ENCODE peak calls at places on chromosomes 16 and 17, in nine cellular contexts. O is right atrium auricular region, Z is thoracic aorta, B is heart left ventricle, J is neural progenitor cell, N is OCI-LY7, W is spleen, Q is cardiac muscle cell, V is stomach. K is an unnamed sample.

GRCh38 chr17:29292992-29293889 is 707 bp downstream of the NUFIP2 start:
- DNase-seq in O (peak; percentile 65), N (peak; percentile 76), W (peak; percentile 93), J (peak; percentile 86), B (peak; percentile 87), Q (peak; percentile 84), Z (peak; percentile 14), V (peak; percentile 61), K (peak; percentile 79)

GRCh38 chr16:22264786-22265185 is 32.4 kb upstream of the POLR3E start:
- DNase-seq in O (no peak), W (no peak), Q (no peak), N (no peak), J (peak; percentile 39), B (no peak), Z (no peak), V (no peak), K (no peak)

GRCh38 chr17:72984145-72984924 is 108.2 kb downstream of the SLC39A11 start:
- DNase-seq in W (no peak), V (no peak), Q (no peak), Z (no peak), N (no peak), B (no peak), J (no peak), O (no peak), K (no peak)

GRCh38 chr17:82859431-82860403 is 19.9 kb upstream of the ZNF750 start:
- DNase-seq in Q (peak; percentile 60), N (peak; percentile 40), Z (no peak), W (peak; percentile 92), O (no peak), V (no peak), B (no peak), J (peak; percentile 46), K (no peak)

GRCh38 chr16:75244225-75244792 is 7.1 kb downstream of the BCAR1 start:
- DNase-seq in N (no peak), B (peak; percentile 75), O (peak; percentile 78), V (peak; percentile 79), W (no peak), J (no peak), Q (no peak), Z (no peak), K (no peak)

GRCh38 chr17:45818041-45818440 is 26.6 kb upstream of the SPPL2C start:
- DNase-seq in W (no peak), J (no peak), Z (no peak), V (no peak), Q (no peak), N (no peak), O (no peak), B (no peak), K (no peak)

GRCh38 chr17:73278049-73278464 is 16.4 kb upstream of the CPSF4L start:
- DNase-seq in O (no peak), W (no peak), V (peak; percentile 71), B (no peak), Q (no peak), Z (no peak), N (no peak), J (no peak), K (no peak)

GRCh38 chr17:49821466-49821865 is 26.4 kb downstream of the TAC4 start:
- DNase-seq in W (no peak), B (no peak), Z (no peak), O (no peak), J (no peak), V (no peak), N (no peak), Q (no peak), K (no peak)

GRCh38 chr17:63751806-63752205 is 10.2 kb upstream of the STRADA start:
- DNase-seq in J (no peak), N (no peak), B (no peak), O (no peak), V (no peak), W (no peak), Q (no peak), Z (no peak), K (no peak)

GRCh38 chr17:36592711-36593321 is 1.1 kb downstream of the DHRS11 start:
- DNase-seq in W (peak; percentile 52), O (no peak), B (no peak), N (no peak), Z (no peak), Q (no peak), V (no peak), J (no peak), K (peak; percentile 87)

GRCh38 chr16:17397499-17397891 is 73.3 kb downstream of the XYLT1 start:
- DNase-seq in V (peak; percentile 40), W (no peak), Z (no peak), O (no peak), N (no peak), Q (peak; percentile 69), J (no peak), B (no peak), K (no peak)

GRCh38 chr17:77881545-77881944 is 77.0 kb upstream of the TNRC6C start:
- DNase-seq in J (no peak), W (peak; percentile 98), N (peak; percentile 95), Z (peak; percentile 52), Q (no peak), B (peak; percentile 95), O (peak; percentile 92), V (peak; percentile 67), K (no peak)

GRCh38 chr16:79542196-79542859 is 58.2 kb downstream of the MAF start:
- DNase-seq in Q (no peak), N (no peak), Z (no peak), W (no peak), B (peak; percentile 80), V (no peak), O (peak; percentile 71), J (no peak), K (no peak)

GRCh38 chr16:66510711-66511614 is 39.0 kb downstream of the TK2 start:
- DNase-seq in J (peak; percentile 22), V (peak; percentile 66), Q (no peak), B (no peak), N (no peak), W (no peak), Z (no peak), O (no peak), K (no peak)

GRCh38 chr17:7888184-7888920 is at the start of gene CHD3:
- DNase-seq in N (no peak), J (peak; percentile 31), O (no peak), W (no peak), V (peak; percentile 61), Q (peak; percentile 12), B (no peak), Z (no peak), K (peak; percentile 44)

GRCh38 chr17:42778570-42778969 is 1.8 kb upstream of the WNK4 start:
- DNase-seq in N (no peak), B (no peak), W (peak; percentile 18), Q (no peak), Z (no peak), O (no peak), V (no peak), J (no peak), K (no peak)

GRCh38 chr16:70738083-70738977 is 52.5 kb upstream of the MTSS2 start:
- DNase-seq in O (no peak), N (peak; percentile 26), J (peak; percentile 61), Z (no peak), B (peak; percentile 79), W (no peak), Q (peak; percentile 75), V (peak; percentile 43), K (no peak)

GRCh38 chr16:67941469-67942199 is 2.3 kb downstream of the LCAT start:
- DNase-seq in N (no peak), W (no peak), V (no peak), Z (no peak), Q (no peak), O (no peak), B (no peak), J (no peak), K (no peak)
- TF ChIP-seq CTCF in N (no peak), W (no peak), V (no peak), Z (no peak), Q (no peak), O (no peak), B (no peak), J (no peak), K (no peak)

DNA sequence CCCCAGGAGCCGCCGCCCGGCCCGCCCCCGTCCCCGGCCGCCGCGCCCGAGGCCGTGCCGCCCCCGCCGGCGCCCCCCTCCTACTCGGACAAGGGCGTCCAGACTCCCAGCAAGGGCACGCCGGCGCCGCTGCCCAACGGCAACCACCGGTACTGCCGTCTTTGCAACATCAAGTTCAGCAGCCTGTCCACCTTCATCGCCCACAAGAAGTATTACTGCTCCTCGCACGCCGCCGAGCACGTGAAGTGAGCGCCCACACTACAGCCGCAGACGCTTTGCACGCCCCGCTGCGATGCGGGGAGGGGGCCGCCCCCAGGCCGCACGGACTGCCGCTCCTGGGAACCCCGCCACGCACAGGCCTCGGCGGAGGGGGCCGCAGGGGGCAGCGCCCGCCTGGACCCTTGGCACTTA is 35.5 kb upstream of the ZC3H18 start:
- DNase-seq in O (no peak), B (no peak), Q (peak; percentile 58), N (peak; percentile 41), W (peak; percentile 90), Z (no peak), J (peak; percentile 41), V (no peak), K (no peak)
- H3K4me1 ChIP-seq in O (no peaks in the 10 kb centered on the region), B (peaks cover 8% of the 10 kb centered on the region), Q (peaks cover 16% of the 10 kb centered on the region), N (peaks cover 14% of the 10 kb centered on the region), W (peaks cover 18% of the 10 kb centered on the region), Z (peaks cover 10% of the 10 kb centered on the region), J (peaks cover 11% of the 10 kb centered on the region), V (peaks cover 28% of the 10 kb centered on the region), K (peaks cover 1% of the 10 kb centered on the region)

DNA sequence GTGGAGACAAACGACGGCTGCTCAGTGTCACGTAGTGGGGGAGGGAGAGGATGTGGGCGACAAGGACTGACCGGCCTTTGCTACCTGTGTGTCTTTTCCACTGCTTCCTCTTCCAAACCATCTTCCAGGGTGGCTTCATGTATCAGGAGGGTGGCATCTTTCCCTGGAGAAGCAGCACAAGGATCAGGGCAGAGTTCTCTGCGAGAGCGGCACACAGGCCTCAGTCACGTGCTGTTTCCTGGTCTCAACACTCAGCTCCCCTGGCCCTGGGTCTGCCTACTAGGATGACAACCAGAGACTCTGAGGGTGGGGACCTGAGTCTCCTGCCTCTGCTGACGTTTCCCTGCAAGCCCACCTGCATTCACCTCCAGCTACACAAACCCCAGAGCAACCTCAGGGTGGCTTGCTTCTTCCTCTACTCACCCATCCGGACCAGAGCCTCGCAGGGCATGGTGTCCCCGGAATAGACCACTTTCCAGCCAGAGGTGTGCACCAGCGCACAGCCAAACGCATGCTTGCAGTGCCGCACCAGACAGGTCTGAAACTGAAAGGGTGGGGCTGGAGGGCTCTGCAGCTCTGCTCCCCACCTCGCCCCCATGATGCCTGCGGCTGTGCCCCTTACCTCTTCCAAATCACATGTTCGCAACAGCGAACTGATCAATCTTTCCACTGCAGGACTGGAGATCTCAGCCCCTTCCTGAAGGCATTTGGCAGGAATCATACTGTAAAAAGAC is 23.3 kb downstream of the ELAC2 start:
- DNase-seq in B (no peak), W (no peak), V (no peak), Z (no peak), J (no peak), O (no peak), Q (no peak), N (no peak), K (no peak)
- H3K36me3 ChIP-seq in B (peaks cover 94% of the 10 kb centered on the region), W (peaks cover 95% of the 10 kb centered on the region), V (peaks cover 100% of the 10 kb centered on the region), Z (peaks cover 80% of the 10 kb centered on the region), J (peaks cover 5% of the 10 kb centered on the region), O (peaks cover 90% of the 10 kb centered on the region), Q (peaks cover 72% of the 10 kb centered on the region), N (peaks cover 99% of the 10 kb centered on the region), K (no peaks in the 10 kb centered on the region)

DNA sequence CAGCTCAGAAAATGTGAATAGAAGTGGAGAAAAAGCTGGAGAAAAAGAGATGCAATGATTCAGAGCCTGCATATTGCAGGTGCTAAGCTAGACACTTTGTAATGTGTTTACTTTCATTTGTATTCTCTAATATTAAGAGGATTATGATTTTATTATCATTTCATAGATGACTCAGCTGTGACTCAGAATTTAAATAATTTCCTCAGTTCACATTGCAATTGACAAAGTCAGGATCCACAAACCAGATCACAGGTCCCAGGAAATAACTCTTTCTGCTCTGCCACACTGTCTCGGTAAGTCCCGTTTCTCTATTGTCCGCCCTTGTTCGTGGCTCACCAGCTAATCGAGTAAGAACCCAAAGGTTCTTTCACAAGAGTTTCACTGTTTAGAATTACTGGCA is 235.4 kb upstream of the MON1B start:
- DNase-seq in V (no peak), Q (no peak), Z (no peak), O (no peak), J (no peak), W (no peak), N (no peak), B (no peak), K (no peak)
- TF ChIP-seq CTCF in V (no peak), Q (no peak), Z (no peak), O (no peak), J (no peak), W (no peak), N (no peak), B (no peak), K (no peak)

K was measured in Caco-2.